ENCODE peak calls at places on chromosomes 13 and 19, in seven cellular contexts. F, T, A, L, W, G and H are unnamed samples.

GRCh38 chr19:38975214-38975860 is at the start of gene FBXO17:
- DNase-seq in F (no peak), T (no peak), A (peak; percentile 60), L (no peak), W (no peak), G (peak; percentile 63), H (peak; percentile 87)

GRCh38 chr19:31257025-31257424 is 92.2 kb downstream of the TSHZ3 start:
- DNase-seq in F (no peak), T (no peak), A (no peak), L (no peak), W (no peak), G (no peak), H (no peak)

GRCh38 chr13:49082653-49083536 is 107.2 kb downstream of the FNDC3A start:
- DNase-seq in F (no peak), T (no peak), A (peak; percentile 85), L (no peak), W (no peak), G (peak; percentile 96), H (no peak)

GRCh38 chr19:4069331-4069959 is 2.7 kb upstream of the ZBTB7A start:
- DNase-seq in F (no peak), T (no peak), A (no peak), L (peak; percentile 53), W (peak; percentile 41), G (no peak), H (no peak)

GRCh38 chr19:6577410-6578125 is 13.4 kb downstream of the CD70 start:
- DNase-seq in F (no peak), T (no peak), A (no peak), L (no peak), W (no peak), G (no peak), H (peak; percentile 40)

GRCh38 chr19:47141695-47142094 is 11.1 kb downstream of the SAE1 start:
- DNase-seq in F (no peak), T (no peak), A (no peak), L (no peak), W (no peak), G (no peak), H (no peak)

GRCh38 chr19:3019211-3019854 is 9.7 kb downstream of the TLE2 start:
- DNase-seq in F (no peak), T (no peak), A (no peak), L (no peak), W (no peak), G (no peak), H (no peak)

GRCh38 chr19:12884926-12885748 is 1.9 kb downstream of the KLF1 start:
- DNase-seq in F (no peak), T (no peak), A (peak; percentile 16), L (peak; percentile 88), W (peak; percentile 90), G (peak; percentile 28), H (no peak)

GRCh38 chr13:96029002-96029401 is 24.2 kb downstream of the UGGT2 start:
- DNase-seq in F (no peak), T (no peak), A (no peak), L (no peak), W (no peak), G (no peak), H (no peak)

GRCh38 chr13:45367358-45367757 is 26.4 kb upstream of the TPT1 start:
- DNase-seq in F (peak; percentile 66), T (peak; percentile 81), A (peak; percentile 92), L (peak; percentile 90), W (peak; percentile 89), G (peak; percentile 94), H (peak; percentile 92)

GRCh38 chr13:31722684-31723083 is 16.6 kb upstream of the RXFP2 start:
- DNase-seq in F (no peak), T (no peak), A (no peak), L (no peak), W (no peak), G (no peak), H (peak; percentile 13)

GRCh38 chr19:19820774-19821315 is 705 bp downstream of the ZNF506 start:
- DNase-seq in F (no peak), T (no peak), A (no peak), L (no peak), W (no peak), G (no peak), H (no peak)

GRCh38 chr19:35002037-35002535 is 2.0 kb downstream of the GRAMD1A start:
- DNase-seq in F (no peak), T (no peak), A (no peak), L (no peak), W (no peak), G (no peak), H (no peak)

GRCh38 chr13:20348018-20348417 is 115.9 kb upstream of the GJB6 start:
- DNase-seq in F (no peak), T (no peak), A (no peak), L (no peak), W (no peak), G (no peak), H (no peak)

GRCh38 chr13:90719452-90719851 is 628.0 kb upstream of the MIR17HG start:
- DNase-seq in F (no peak), T (no peak), A (no peak), L (no peak), W (no peak), G (no peak), H (no peak)

GRCh38 chr19:17811103-17811502 is 10.2 kb downstream of the INSL3 start:
- DNase-seq in F (no peak), T (no peak), A (no peak), L (no peak), W (no peak), G (no peak), H (no peak)

GRCh38 chr19:49210108-49210900 is 52.7 kb downstream of the TRPM4 start:
- DNase-seq in F (no peak), T (no peak), A (no peak), L (no peak), W (peak; percentile 33), G (no peak), H (no peak)

GRCh38 chr19:45096700-45097099 is 3.7 kb downstream of the PPP1R37 start:
- DNase-seq in F (no peak), T (no peak), A (no peak), L (no peak), W (no peak), G (no peak), H (no peak)

GRCh38 chr19:45095496-45096413 is 2.8 kb downstream of the PPP1R37 start:
- DNase-seq in F (no peak), T (no peak), A (no peak), L (no peak), W (no peak), G (no peak), H (no peak)

GRCh38 chr19:45094707-45095106 is 1.7 kb downstream of the PPP1R37 start:
- DNase-seq in F (no peak), T (no peak), A (no peak), L (no peak), W (no peak), G (no peak), H (no peak)

GRCh38 chr19:45092747-45093678 is at the start of gene PPP1R37:
- DNase-seq in F (peak; percentile 59), T (peak; percentile 90), A (peak; percentile 95), L (peak; percentile 94), W (peak; percentile 95), G (peak; percentile 97), H (peak; percentile 93)

DNA sequence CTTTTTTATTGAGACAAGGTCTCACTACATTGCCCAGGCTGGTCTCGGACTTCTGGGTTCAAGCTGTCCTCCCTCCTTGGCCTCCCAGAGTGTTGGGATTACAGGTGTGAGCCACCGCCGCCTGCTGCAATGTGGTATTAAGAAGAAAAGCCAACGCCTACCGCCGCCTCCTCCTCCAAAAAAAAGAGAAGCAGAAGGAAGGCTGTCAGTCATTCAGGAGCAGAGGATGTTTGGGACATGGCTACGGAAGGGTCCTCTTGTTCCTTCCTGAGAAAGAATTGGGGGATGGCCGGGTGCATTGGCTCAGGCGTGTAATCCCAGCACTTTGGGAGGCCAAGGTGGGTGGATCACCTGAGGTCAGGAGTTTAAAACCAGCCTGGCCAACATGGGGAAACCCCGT is 1.2 kb downstream of the PPP1R37 start:
- DNase-seq in F (no peak), T (no peak), A (no peak), L (no peak), W (no peak), G (no peak), H (no peak)
- H3K4me3 ChIP-seq in F (peak overlapping the region; percentile 64), T (peak overlapping the region; percentile 87), A (peak overlapping the region; percentile 88), L (peak overlapping the region; percentile 86), W (peak overlapping the region; percentile 75), G (peak overlapping the region; percentile 62), H (peak overlapping the region; percentile 82)

GRCh38 chr13:80339578-80339840 is 1.4 kb downstream of the SPRY2 start:
- DNase-seq in F (no peak), T (no peak), A (peak; percentile 39), L (no peak), W (no peak), G (no peak), H (no peak)

GRCh38 chr13:80338781-80339577 is 1.9 kb downstream of the SPRY2 start:
- DNase-seq in F (peak; percentile 57), T (no peak), A (peak; percentile 88), L (no peak), W (no peak), G (peak; percentile 88), H (peak; percentile 70)

GRCh38 chr13:80340643-80341097 is 256 bp downstream of the SPRY2 start:
- DNase-seq in F (no peak), T (no peak), A (peak; percentile 64), L (no peak), W (no peak), G (peak; percentile 70), H (no peak)

GRCh38 chr13:80341098-80341701 is at the start of gene SPRY2:
- DNase-seq in F (peak; percentile 70), T (peak; percentile 78), A (peak; percentile 95), L (no peak), W (peak; percentile 15), G (peak; percentile 96), H (peak; percentile 94)

GRCh38 chr13:80339841-80340642 is 884 bp downstream of the SPRY2 start:
- DNase-seq in F (no peak), T (no peak), A (peak; percentile 39), L (no peak), W (no peak), G (peak; percentile 42), H (peak; percentile 53)
- H3K4me3 ChIP-seq in F (peak overlapping the region; percentile 86), T (peak overlapping the region; percentile 88), A (peak overlapping the region; percentile 95), L (no peak overlapping the region), W (peak overlapping the region; percentile 37), G (peak overlapping the region; percentile 88), H (peak overlapping the region; percentile 87)

DNA sequence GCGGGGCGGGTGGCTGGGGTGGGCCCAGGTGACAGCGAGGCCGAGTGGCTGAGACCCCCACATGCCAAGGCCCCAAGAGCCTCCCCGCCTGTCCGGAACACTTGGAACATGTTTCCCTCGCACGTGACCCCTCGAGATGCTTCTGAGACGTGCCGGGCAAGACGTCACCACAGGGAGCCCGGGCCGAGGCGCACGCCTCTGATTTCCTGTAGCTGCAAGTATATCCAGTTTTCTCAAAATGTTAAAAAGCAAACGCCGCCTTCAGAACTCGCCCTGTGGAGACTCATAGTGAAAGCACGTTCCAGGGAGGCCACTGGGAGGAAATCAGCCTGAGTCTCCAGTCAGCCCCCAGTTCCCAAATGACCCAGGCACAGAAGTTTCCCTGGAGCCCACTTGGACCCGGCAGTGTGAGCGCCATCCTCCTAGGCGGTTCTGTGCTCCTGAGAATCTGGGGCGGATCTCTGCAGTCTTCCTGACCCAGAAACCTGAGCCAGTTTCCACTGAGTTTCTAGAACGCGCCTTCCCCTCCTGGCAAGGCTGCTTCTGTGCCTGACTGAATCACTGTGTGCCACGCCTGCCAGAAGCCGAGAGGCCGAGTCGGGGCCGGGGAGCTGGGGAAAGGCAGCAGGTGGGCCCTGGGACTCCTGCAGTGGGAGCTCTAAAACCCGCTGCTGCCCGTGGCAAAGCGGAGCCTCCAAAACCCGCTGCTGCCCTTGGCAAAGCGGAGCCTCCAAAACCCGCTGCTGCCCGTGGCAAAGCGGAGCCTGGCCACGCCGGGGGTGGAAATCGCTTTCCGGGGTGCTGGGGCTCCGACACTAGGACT is 179.3 kb downstream of the KDM4B start:
- DNase-seq in F (no peak), T (no peak), A (no peak), L (no peak), W (no peak), G (no peak), H (no peak)
- H3K4me3 ChIP-seq in F (no peak overlapping the region), T (no peak overlapping the region), A (no peak overlapping the region), L (no peak overlapping the region), W (no peak overlapping the region), G (no peak overlapping the region), H (no peak overlapping the region)

GRCh38 chr13:32736648-32737047 is 150.4 kb downstream of the PDS5B start:
- DNase-seq in F (no peak), T (no peak), A (no peak), L (no peak), W (no peak), G (no peak), H (no peak)
- H3K4me3 ChIP-seq in F (no peak overlapping the region), T (peak overlapping the region; percentile 41), A (no peak overlapping the region), L (peak overlapping the region; percentile 91), W (peak overlapping the region; percentile 28), G (no peak overlapping the region), H (no peak overlapping the region)